ENCODE peak calls at places on chromosomes 6 and 20, in five cellular contexts. Z is A549, Y is IMR-90, U is HepG2, H is K562. Q is an unnamed sample.

GRCh38 chr20:54067606-54068174 is 2.7 kb downstream of the BCAS1 start:
- DNase-seq in Z (peak; percentile 95), Y (no peak), U (peak; percentile 99), H (peak; percentile 65), Q (peak; percentile 29)

GRCh38 chr6:157116420-157116819 is 206.9 kb downstream of the TMEM242 start:
- DNase-seq in Z (no peak), Y (no peak), U (no peak), H (no peak), Q (no peak)

GRCh38 chr6:15621203-15622044 is 41.4 kb downstream of the DTNBP1 start:
- DNase-seq in Z (no peak), Y (peak; percentile 30), U (no peak), H (peak; percentile 96), Q (no peak)

GRCh38 chr6:14697427-14697826 is 548.4 kb upstream of the JARID2 start:
- DNase-seq in Z (no peak), Y (no peak), U (no peak), H (no peak), Q (no peak)

GRCh38 chr6:157911786-157912185 is 69.9 kb upstream of the SYNJ2 start:
- DNase-seq in Z (no peak), Y (no peak), U (no peak), H (no peak), Q (no peak)

GRCh38 chr20:57944988-57945387 is 235.2 kb upstream of the PMEPA1 start:
- DNase-seq in Z (no peak), Y (no peak), U (no peak), H (no peak), Q (no peak)

GRCh38 chr6:169846286-169847056 is 95.0 kb downstream of the ERMARD start:
- DNase-seq in Z (no peak), Y (no peak), U (no peak), H (no peak), Q (no peak)

GRCh38 chr20:64000906-64001305 is 20.0 kb downstream of the PRPF6 start:
- DNase-seq in Z (no peak), Y (no peak), U (no peak), H (peak; percentile 6), Q (no peak)

GRCh38 chr6:168029459-168030217 is 32.2 kb downstream of the KIF25 start:
- DNase-seq in Z (no peak), Y (no peak), U (no peak), H (no peak), Q (no peak)

GRCh38 chr6:140586426-140587061 is 1212.1 kb upstream of the CITED2 start:
- DNase-seq in Z (no peak), Y (no peak), U (no peak), H (no peak), Q (no peak)
- H3K4me3 ChIP-seq in Z (no peak overlapping the region), Y (no peak overlapping the region), U (no peak overlapping the region), H (no peak overlapping the region), Q (no peak overlapping the region)

GRCh38 chr20:59820204-59821041 is 113.0 kb downstream of the SYCP2 start:
- DNase-seq in Z (no peak), Y (no peak), U (no peak), H (no peak), Q (no peak)
- TF ChIP-seq MAFK in Z (no peak), Y (no peak), U (no peak), H (no peak), Q (no peak)

DNA sequence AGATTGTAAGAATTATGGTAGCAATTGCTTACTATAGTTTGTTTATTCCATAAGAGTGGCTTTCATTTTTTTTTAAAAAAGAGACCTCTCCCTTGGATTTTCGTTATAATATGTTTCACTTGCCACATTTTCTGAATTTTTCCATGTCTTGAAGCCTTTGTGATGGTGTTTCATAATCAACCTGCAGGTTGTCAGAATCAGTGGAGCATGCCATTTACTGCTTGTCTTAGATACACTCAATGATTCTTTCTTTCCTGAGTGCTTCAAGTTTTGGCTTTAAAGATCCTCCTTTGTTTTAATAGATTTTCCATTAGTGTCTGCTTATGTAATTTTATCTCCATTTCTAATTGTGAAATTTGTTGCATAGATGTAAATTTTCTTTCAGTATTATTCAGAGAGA is 31.2 kb downstream of the KCNQ5 start:
- DNase-seq in Z (no peak), Y (no peak), U (no peak), H (no peak), Q (no peak)
- TF ChIP-seq CTCF in Z (no peak), Y (no peak), U (no peak), H (no peak), Q (no peak)

GRCh38 chr6:47439348-47439668 is 38.3 kb upstream of the CD2AP start:
- DNase-seq in Z (no peak), Y (no peak), U (no peak), H (no peak), Q (no peak)
- H3K4me3 ChIP-seq in Z (no peak overlapping the region), Y (no peak overlapping the region), U (no peak overlapping the region), H (no peak overlapping the region), Q (no peak overlapping the region)

GRCh38 chr6:41371461-41371991 is 36.1 kb downstream of the NCR2 start:
- DNase-seq in Z (no peak), Y (peak; percentile 42), U (no peak), H (peak; percentile 12), Q (peak; percentile 77)
- TF ChIP-seq MAFK in Z (no peak), Y (no peak), U (no peak), H (no peak), Q (no peak)

GRCh38 chr6:44627091-44627878 is 239.8 kb downstream of the CDC5L start:
- DNase-seq in Z (no peak), Y (no peak), U (no peak), H (no peak), Q (peak; percentile 56)
- TF ChIP-seq CTCF in Z (no peak), Y (no peak), U (no peak), H (no peak), Q (peak; percentile 43)

GRCh38 chr6:56851104-56851503 is 103.8 kb upstream of the BEND6 start:
- DNase-seq in Z (no peak), Y (peak; percentile 74), U (no peak), H (no peak), Q (no peak)
- H3K4me3 ChIP-seq in Z (no peak overlapping the region), Y (peak overlapping the region; percentile 64), U (no peak overlapping the region), H (no peak overlapping the region), Q (peak overlapping the region; percentile 81)

GRCh38 chr6:41013473-41014153 is 25.4 kb downstream of the UNC5CL start:
- DNase-seq in Z (peak; percentile 25), Y (no peak), U (no peak), H (no peak), Q (no peak)
- TF ChIP-seq MAFK in Z (no peak), Y (no peak), U (no peak), H (no peak), Q (no peak)

GRCh38 chr6:100078509-100078908 is 84.5 kb upstream of the MCHR2 start:
- DNase-seq in Z (no peak), Y (peak; percentile 19), U (peak; percentile 20), H (peak; percentile 17), Q (peak; percentile 19)
- TF ChIP-seq CTCF in Z (peak; percentile 56), Y (peak; percentile 31), U (peak; percentile 42), H (peak; percentile 35), Q (peak; percentile 79)

DNA sequence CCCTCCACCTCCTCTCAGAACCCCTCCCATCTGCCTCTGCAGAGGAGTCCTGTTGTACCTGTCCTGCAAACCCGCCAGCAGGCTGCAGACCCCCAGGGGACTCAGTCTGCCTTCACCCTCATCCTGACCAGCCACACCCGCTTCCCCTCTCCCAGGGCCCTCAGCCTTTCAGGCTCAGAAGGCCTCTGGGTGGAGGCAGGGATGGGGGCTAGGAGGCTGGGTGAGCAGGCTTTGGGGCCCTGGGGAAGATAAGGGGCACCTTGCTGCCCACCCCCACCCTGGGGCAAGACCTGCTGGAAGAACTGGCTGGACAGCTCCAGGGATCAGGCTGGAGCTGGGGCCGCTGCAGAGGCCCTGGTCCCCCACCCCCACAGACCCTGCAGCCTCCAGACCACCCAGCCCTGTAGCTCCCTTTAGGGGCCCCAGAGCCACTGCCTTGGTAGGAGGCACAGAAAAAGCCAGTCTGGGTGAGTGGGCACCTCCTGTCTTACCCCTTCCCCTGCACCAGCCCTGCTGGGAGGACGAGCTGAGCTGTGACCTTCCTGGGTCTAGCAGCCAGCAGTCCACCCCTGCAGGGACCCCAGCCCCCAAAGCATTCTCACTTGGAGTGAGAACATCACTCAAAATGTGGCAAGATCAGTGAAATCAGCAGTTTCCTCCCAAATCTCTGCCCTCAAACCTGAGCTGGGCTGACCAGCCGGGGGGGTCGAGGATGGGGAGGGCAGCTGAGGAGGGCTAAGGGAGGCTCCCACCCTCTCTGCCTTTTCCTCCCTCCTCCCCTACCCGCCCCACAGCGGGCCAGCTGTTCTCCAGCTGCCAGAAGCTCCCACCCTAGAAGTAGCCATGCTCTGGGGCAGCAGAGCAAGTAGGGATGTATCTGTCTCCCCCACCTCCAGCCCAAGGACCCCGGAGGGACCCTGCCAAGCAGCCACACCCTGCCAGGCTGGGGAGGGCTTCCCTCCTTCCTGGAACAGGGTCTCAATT is 5.0 kb downstream of the TEAD3 start:
- DNase-seq in Z (no peak), Y (no peak), U (no peak), H (no peak), Q (no peak)
- H3K4me3 ChIP-seq in Z (no peak overlapping the region), Y (no peak overlapping the region), U (no peak overlapping the region), H (no peak overlapping the region), Q (peak overlapping the region; percentile 14)

Q was measured in H1.